ENCODE peak calls at places on chromosomes 6 and 20, in seven cellular contexts. G is neuronal stem cell, F is IMR-90, Y is H1, D is mesendoderm, K is H9, X is trophoblast cell. L is an unnamed sample.

GRCh38 chr20:25054133-25054820 is 3.7 kb downstream of the ACSS1 start:
- DNase-seq in F (no peak), Y (no peak), D (no peak), G (no peak), K (no peak), X (no peak), L (no peak)

GRCh38 chr6:106547053-106547414 is 82.3 kb downstream of the RTN4IP1 start:
- DNase-seq in K (no peak), F (no peak), X (no peak), D (no peak), Y (no peak), G (no peak), L (no peak)

GRCh38 chr20:63830821-63831593 is at the start of gene ZBTB46:
- DNase-seq in D (peak), X (no peak), Y (no peak), F (peak), G (no peak), K (no peak), L (peak)

GRCh38 chr20:51731771-51732453 is 36.3 kb downstream of the ATP9A start:
- DNase-seq in K (no peak), X (no peak), Y (no peak), D (no peak), G (no peak), F (peak), L (peak)

GRCh38 chr20:54063580-54063979 is 6.8 kb downstream of the BCAS1 start:
- DNase-seq in K (no peak), F (no peak), D (no peak), Y (no peak), G (no peak), X (no peak), L (no peak)

GRCh38 chr6:33752139-33753015 is 5.7 kb upstream of the IP6K3 start:
- DNase-seq in D (no peak), G (no peak), F (no peak), X (no peak), Y (no peak), K (no peak), L (no peak)

GRCh38 chr6:157741889-157742615 is 81.0 kb upstream of the SNX9 start:
- DNase-seq in X (no peak), Y (no peak), D (peak), K (no peak), F (no peak), G (no peak), L (no peak)

GRCh38 chr6:112216699-112217551 is 37.4 kb downstream of the LAMA4 start:
- DNase-seq in G (no peak), X (no peak), D (peak), F (peak), K (no peak), Y (no peak), L (peak)

GRCh38 chr6:5656226-5656625 is 350.5 kb downstream of the NRN1 start:
- DNase-seq in G (no peak), Y (no peak), F (no peak), K (no peak), D (no peak), X (no peak), L (no peak)

GRCh38 chr20:14360386-14360785 is 23.0 kb upstream of the FLRT3 start:
- DNase-seq in G (no peak), F (peak), D (no peak), Y (no peak), K (no peak), X (no peak), L (no peak)

GRCh38 chr6:118812972-118813371 is 81.0 kb upstream of the ASF1A start:
- DNase-seq in G (no peak), Y (no peak), X (no peak), F (peak), K (no peak), D (no peak), L (no peak)
- H4K8ac ChIP-seq in G (no peak), Y (no peak), X (no peak), F (no peak), K (no peak), D (no peak), L (no peak)

DNA sequence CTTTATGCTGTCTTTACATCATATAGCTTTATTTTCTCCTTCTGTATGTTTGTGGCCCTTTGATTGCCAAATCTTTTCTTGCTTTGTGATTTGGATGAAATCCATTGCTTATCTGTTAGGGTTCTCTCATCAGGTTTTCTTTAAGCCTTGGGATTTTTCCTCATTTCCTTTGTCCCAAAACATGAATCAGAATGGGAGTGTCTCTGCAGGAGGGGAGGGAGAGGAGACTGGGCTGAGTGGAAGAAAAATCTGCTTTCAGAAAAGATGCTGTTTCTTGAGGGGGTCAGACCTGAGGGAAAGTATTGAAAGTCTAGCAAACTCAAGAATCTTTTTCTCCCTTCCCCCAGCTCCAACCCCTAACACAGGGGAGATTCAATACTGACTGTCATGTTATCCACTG is 758.1 kb upstream of the MMS22L start:
- DNase-seq in G (no peak), K (no peak), F (no peak), D (peak), Y (no peak), X (no peak), L (no peak)
- H2AK5ac ChIP-seq in G (no peak), K (no peak), F (no peak), D (no peak), Y (no peak), X (no peak), L (no peak)

GRCh38 chr20:41623625-41624024 is 5.4 kb upstream of the CHD6 start:
- DNase-seq in D (no peak), F (no peak), K (no peak), G (no peak), Y (no peak), X (no peak), L (no peak)

GRCh38 chr20:41619360-41620115 is 1.4 kb upstream of the CHD6 start:
- DNase-seq in G (no peak), Y (no peak), D (no peak), F (peak), K (no peak), X (no peak), L (no peak)

GRCh38 chr20:41618807-41619294 is 674 bp upstream of the CHD6 start:
- DNase-seq in X (no peak), D (no peak), G (no peak), K (no peak), F (no peak), Y (no peak), L (peak)

GRCh38 chr20:41617931-41618806 is at the start of gene CHD6:
- DNase-seq in K (peak), G (peak), F (peak), D (peak), Y (peak), X (peak), L (peak)

DNA sequence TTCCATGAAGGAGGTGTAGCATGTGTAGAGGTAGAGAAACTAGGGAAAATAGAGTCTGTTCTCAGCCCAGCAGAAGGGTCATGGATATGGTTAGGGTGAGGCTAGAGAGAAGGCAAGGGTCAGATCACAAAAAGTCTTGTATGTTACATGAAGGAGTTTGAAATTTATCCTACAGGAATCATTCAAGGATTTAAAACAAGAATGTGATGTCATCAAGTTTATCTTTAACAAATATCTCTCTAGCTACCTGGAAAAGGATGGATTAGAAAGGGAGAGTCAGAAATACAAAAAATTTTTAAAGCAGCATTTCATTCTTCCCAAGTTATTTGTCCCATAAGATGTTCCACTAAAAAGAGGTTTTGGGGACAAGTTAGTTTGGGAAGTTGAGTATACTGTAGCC is 4.4 kb upstream of the CHD6 start:
- DNase-seq in D (no peak), F (no peak), X (no peak), Y (no peak), K (no peak), G (no peak), L (no peak)
- H4K8ac ChIP-seq in D (no peak), F (no peak), X (no peak), Y (no peak), K (no peak), G (no peak), L (no peak)

GRCh38 chr6:49528571-49528970 is 21.9 kb upstream of the C6orf141 start:
- DNase-seq in Y (no peak), X (no peak), D (no peak), G (no peak), F (no peak), K (no peak), L (no peak)
- H2AK5ac ChIP-seq in Y (no peak), X (no peak), D (no peak), G (no peak), F (no peak), K (no peak), L (no peak)

GRCh38 chr20:11721411-11721810 is 196.3 kb upstream of the BTBD3 start:
- DNase-seq in G (no peak), K (no peak), Y (no peak), X (no peak), F (no peak), D (no peak), L (no peak)

GRCh38 chr20:11718474-11719094 is 199.1 kb upstream of the BTBD3 start:
- DNase-seq in Y (no peak), F (no peak), X (no peak), G (no peak), K (no peak), D (no peak), L (no peak)

GRCh38 chr20:11716945-11717248 is 200.8 kb upstream of the BTBD3 start:
- DNase-seq in Y (no peak), K (no peak), G (no peak), F (no peak), D (no peak), X (no peak), L (no peak)

GRCh38 chr20:11717562-11717961 is 200.1 kb upstream of the BTBD3 start:
- DNase-seq in D (no peak), G (no peak), F (no peak), X (no peak), K (no peak), Y (no peak), L (no peak)

DNA sequence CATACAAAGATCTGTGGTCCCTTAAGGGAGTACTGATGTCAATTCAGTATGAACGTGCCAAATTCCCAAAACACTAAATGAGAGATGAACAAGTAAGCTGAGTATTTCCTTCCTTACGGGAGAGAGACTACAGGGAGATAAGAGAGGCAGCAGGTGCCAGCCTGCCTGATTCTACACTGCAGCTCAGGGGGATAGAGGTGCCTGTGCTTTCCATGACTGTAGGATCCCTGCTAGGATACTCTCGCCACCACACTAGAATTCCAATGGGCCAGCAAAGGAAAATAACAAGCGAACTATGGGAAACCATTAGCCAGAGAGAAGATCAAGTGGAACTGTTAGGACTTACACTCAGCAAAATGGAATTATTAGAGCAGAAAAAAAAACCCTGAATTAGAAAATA is 198.5 kb upstream of the BTBD3 start:
- DNase-seq in Y (no peak), K (peak), X (no peak), F (no peak), G (no peak), D (no peak), L (no peak)
- H4K8ac ChIP-seq in Y (no peak), K (no peak), X (no peak), F (no peak), G (no peak), D (no peak), L (no peak)

GRCh38 chr6:135393289-135393688 is 104.3 kb downstream of the AHI1 start:
- DNase-seq in D (no peak), F (no peak), X (no peak), Y (no peak), K (no peak), G (no peak), L (no peak)
- H2AK5ac ChIP-seq in D (no peak), F (no peak), X (no peak), Y (no peak), K (no peak), G (no peak), L (no peak)

DNA sequence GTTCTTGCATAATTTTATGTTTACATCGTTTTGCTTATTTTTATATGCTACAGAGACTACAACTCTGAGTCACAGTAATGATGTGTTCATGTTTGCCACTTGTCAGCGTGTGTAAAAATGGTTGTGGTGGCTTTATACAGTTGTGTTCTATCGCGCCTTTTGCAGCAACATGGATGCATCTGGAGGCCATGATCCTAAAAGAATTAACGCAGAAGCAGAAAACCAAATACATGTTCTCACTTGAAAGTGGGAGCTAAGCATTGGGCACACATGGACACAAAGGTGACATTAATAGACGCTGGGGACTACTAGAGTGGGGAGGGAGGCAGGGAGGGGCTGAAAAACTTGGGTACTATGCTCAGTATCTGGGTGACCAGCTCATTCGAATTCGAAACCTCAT is 996 bp upstream of the SEC23B start:
- DNase-seq in X (no peak), F (no peak), Y (no peak), G (no peak), D (no peak), K (no peak), L (peak)
- H4K8ac ChIP-seq in X (peak), F (peak), Y (no peak), G (no peak), D (no peak), K (no peak), L (peak)

GRCh38 chr20:23783447-23783846 is 32.7 kb upstream of the CST1 start:
- DNase-seq in X (no peak), K (no peak), F (no peak), G (no peak), D (no peak), Y (no peak), L (no peak)
- H2AK5ac ChIP-seq in X (no peak), K (no peak), F (no peak), G (no peak), D (no peak), Y (no peak), L (no peak)

GRCh38 chr6:23412770-23413169 is 713.2 kb upstream of the NRSN1 start:
- DNase-seq in X (no peak), Y (no peak), F (no peak), D (no peak), K (no peak), G (no peak), L (no peak)
- H4K8ac ChIP-seq in X (no peak), Y (no peak), F (no peak), D (no peak), K (no peak), G (no peak), L (no peak)